ENCODE peak calls at places on chromosome 19, in six cellular contexts. One of them, this sample, is unnamed.

GRCh38 chr19:33302175-33302973 is at the start of gene CEBPA:
- DNase-seq in endothelial cell: peak
- DNase-seq in BJ: no peak
- DNase-seq in NB4: peak
- DNase-seq in fibroblast of lung: peak
- DNase-seq in fibroblast of the aortic adventitia: peak
- DNase-seq in this sample: peak

GRCh38 chr19:34474233-34474989 is 7.1 kb upstream of the WTIP start:
- DNase-seq in endothelial cell: no peak
- DNase-seq in BJ: no peak
- DNase-seq in NB4: no peak
- DNase-seq in fibroblast of lung: peak
- DNase-seq in fibroblast of the aortic adventitia: no peak
- DNase-seq in this sample: peak

GRCh38 chr19:7851623-7852500 is 21.8 kb downstream of the EVI5L start:
- DNase-seq in endothelial cell: no peak
- DNase-seq in BJ: no peak
- DNase-seq in NB4: no peak
- DNase-seq in fibroblast of lung: no peak
- DNase-seq in fibroblast of the aortic adventitia: no peak
- DNase-seq in this sample: no peak

GRCh38 chr19:7911509-7912143 is 3.0 kb upstream of the TGFBR3L start:
- DNase-seq in endothelial cell: no peak
- DNase-seq in BJ: no peak
- DNase-seq in NB4: no peak
- DNase-seq in fibroblast of lung: no peak
- DNase-seq in fibroblast of the aortic adventitia: no peak
- DNase-seq in this sample: no peak

GRCh38 chr19:41226053-41226873 is 7.2 kb downstream of the AXL start:
- DNase-seq in endothelial cell: peak
- DNase-seq in BJ: peak
- DNase-seq in NB4: peak
- DNase-seq in fibroblast of lung: peak
- DNase-seq in fibroblast of the aortic adventitia: peak
- DNase-seq in this sample: peak

GRCh38 chr19:1975081-1975480 is 34.1 kb downstream of the CSNK1G2 start:
- DNase-seq in endothelial cell: no peak
- DNase-seq in BJ: no peak
- DNase-seq in NB4: no peak
- DNase-seq in fibroblast of lung: no peak
- DNase-seq in fibroblast of the aortic adventitia: peak
- DNase-seq in this sample: peak

GRCh38 chr19:33724723-33725060 is 72.0 kb upstream of the KCTD15 start:
- DNase-seq in endothelial cell: no peak
- DNase-seq in BJ: no peak
- DNase-seq in NB4: no peak
- DNase-seq in fibroblast of lung: no peak
- DNase-seq in fibroblast of the aortic adventitia: no peak
- DNase-seq in this sample: no peak

GRCh38 chr19:55118401-55118991 is 1.1 kb upstream of the PPP1R12C start:
- DNase-seq in endothelial cell: peak
- DNase-seq in BJ: no peak
- DNase-seq in NB4: peak
- DNase-seq in fibroblast of lung: no peak
- DNase-seq in fibroblast of the aortic adventitia: no peak
- DNase-seq in this sample: no peak

GRCh38 chr19:5067666-5068065 is 98.8 kb downstream of the KDM4B start:
- DNase-seq in endothelial cell: no peak
- DNase-seq in BJ: no peak
- DNase-seq in NB4: no peak
- DNase-seq in fibroblast of lung: no peak
- DNase-seq in fibroblast of the aortic adventitia: no peak
- DNase-seq in this sample: no peak

GRCh38 chr19:39402417-39403297 is 4.0 kb upstream of the ZFP36 start:
- DNase-seq in endothelial cell: peak
- DNase-seq in BJ: peak
- DNase-seq in NB4: peak
- DNase-seq in fibroblast of lung: peak
- DNase-seq in fibroblast of the aortic adventitia: peak
- DNase-seq in this sample: peak
- TF ChIP-seq CTCF in endothelial cell: no peak
- TF ChIP-seq CTCF in BJ: no peak
- TF ChIP-seq CTCF in NB4: no peak
- TF ChIP-seq CTCF in fibroblast of lung: no peak
- TF ChIP-seq CTCF in fibroblast of the aortic adventitia: no peak
- TF ChIP-seq CTCF in this sample: no peak

GRCh38 chr19:948842-949496 is 23.1 kb downstream of the ARID3A start:
- DNase-seq in endothelial cell: no peak
- DNase-seq in BJ: no peak
- DNase-seq in NB4: no peak
- DNase-seq in fibroblast of lung: no peak
- DNase-seq in fibroblast of the aortic adventitia: no peak
- DNase-seq in this sample: no peak

GRCh38 chr19:947707-948533 is 22.1 kb downstream of the ARID3A start:
- DNase-seq in endothelial cell: no peak
- DNase-seq in BJ: no peak
- DNase-seq in NB4: peak
- DNase-seq in fibroblast of lung: no peak
- DNase-seq in fibroblast of the aortic adventitia: no peak
- DNase-seq in this sample: no peak

GRCh38 chr19:944663-945241 is 18.9 kb downstream of the ARID3A start:
- DNase-seq in endothelial cell: no peak
- DNase-seq in BJ: no peak
- DNase-seq in NB4: no peak
- DNase-seq in fibroblast of lung: no peak
- DNase-seq in fibroblast of the aortic adventitia: no peak
- DNase-seq in this sample: no peak

GRCh38 chr19:945401-946252 is 19.8 kb downstream of the ARID3A start:
- DNase-seq in endothelial cell: no peak
- DNase-seq in BJ: no peak
- DNase-seq in NB4: no peak
- DNase-seq in fibroblast of lung: no peak
- DNase-seq in fibroblast of the aortic adventitia: no peak
- DNase-seq in this sample: no peak

GRCh38 chr19:947090-947706 is 21.4 kb downstream of the ARID3A start:
- DNase-seq in endothelial cell: no peak
- DNase-seq in BJ: no peak
- DNase-seq in NB4: no peak
- DNase-seq in fibroblast of lung: no peak
- DNase-seq in fibroblast of the aortic adventitia: no peak
- DNase-seq in this sample: no peak
- TF ChIP-seq CTCF in endothelial cell: no peak
- TF ChIP-seq CTCF in BJ: no peak
- TF ChIP-seq CTCF in NB4: no peak
- TF ChIP-seq CTCF in fibroblast of lung: no peak
- TF ChIP-seq CTCF in fibroblast of the aortic adventitia: no peak
- TF ChIP-seq CTCF in this sample: no peak

GRCh38 chr19:50720921-50721291 is 1.3 kb upstream of the SHANK1 start:
- DNase-seq in endothelial cell: no peak
- DNase-seq in BJ: no peak
- DNase-seq in NB4: peak
- DNase-seq in fibroblast of lung: no peak
- DNase-seq in fibroblast of the aortic adventitia: peak
- DNase-seq in this sample: peak
- TF ChIP-seq CTCF in endothelial cell: no peak
- TF ChIP-seq CTCF in BJ: peak
- TF ChIP-seq CTCF in NB4: peak
- TF ChIP-seq CTCF in fibroblast of lung: no peak
- TF ChIP-seq CTCF in fibroblast of the aortic adventitia: no peak
- TF ChIP-seq CTCF in this sample: peak

DNA sequence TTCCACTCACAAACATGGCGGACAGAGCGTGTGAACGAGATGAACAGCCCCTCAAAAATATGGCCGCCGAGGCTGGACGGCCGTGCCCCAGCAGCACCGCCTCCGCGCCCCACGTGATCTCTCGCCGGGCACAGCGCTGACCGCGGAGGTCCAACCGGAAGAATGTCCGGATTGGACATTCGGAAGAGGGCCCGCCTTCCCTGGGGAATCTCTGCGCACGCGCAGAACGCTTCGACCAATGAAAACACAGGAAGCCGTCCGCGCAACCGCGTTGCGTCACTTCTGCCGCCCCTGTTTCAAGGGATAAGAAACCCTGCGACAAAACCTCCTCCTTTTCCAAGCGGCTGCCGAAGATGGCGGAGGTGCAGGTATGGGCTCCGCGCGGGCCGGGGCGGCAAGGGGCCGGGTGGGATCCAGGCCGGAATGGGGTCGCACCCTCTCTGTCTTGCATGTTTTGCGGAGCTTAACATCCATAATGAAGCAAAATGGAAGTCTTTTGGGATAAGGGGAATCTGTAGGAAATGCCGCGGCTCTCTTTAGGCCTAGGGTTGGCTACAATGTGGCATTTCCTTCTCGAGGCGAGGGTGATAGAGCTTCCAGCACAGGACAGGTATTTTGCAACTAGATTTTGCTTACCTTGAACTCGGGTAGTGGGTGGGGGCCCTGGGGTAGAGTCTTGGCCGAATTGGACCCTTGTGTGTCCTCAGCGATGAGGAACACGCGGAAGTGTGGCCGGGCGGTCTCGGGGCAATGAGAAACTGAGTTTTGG is at the start of gene RPL13A:
- DNase-seq in endothelial cell: peak
- DNase-seq in BJ: peak
- DNase-seq in NB4: peak
- DNase-seq in fibroblast of lung: peak
- DNase-seq in fibroblast of the aortic adventitia: peak
- DNase-seq in this sample: peak
- TF ChIP-seq CTCF in endothelial cell: no peak
- TF ChIP-seq CTCF in BJ: no peak
- TF ChIP-seq CTCF in NB4: no peak
- TF ChIP-seq CTCF in fibroblast of lung: no peak
- TF ChIP-seq CTCF in fibroblast of the aortic adventitia: no peak
- TF ChIP-seq CTCF in this sample: no peak

GRCh38 chr19:48381178-48381950 is 10.0 kb downstream of the KDELR1 start:
- DNase-seq in endothelial cell: no peak
- DNase-seq in BJ: no peak
- DNase-seq in NB4: no peak
- DNase-seq in fibroblast of lung: no peak
- DNase-seq in fibroblast of the aortic adventitia: no peak
- DNase-seq in this sample: no peak
- TF ChIP-seq CTCF in endothelial cell: no peak
- TF ChIP-seq CTCF in BJ: no peak
- TF ChIP-seq CTCF in NB4: peak
- TF ChIP-seq CTCF in fibroblast of lung: no peak
- TF ChIP-seq CTCF in fibroblast of the aortic adventitia: no peak
- TF ChIP-seq CTCF in this sample: no peak

DNA sequence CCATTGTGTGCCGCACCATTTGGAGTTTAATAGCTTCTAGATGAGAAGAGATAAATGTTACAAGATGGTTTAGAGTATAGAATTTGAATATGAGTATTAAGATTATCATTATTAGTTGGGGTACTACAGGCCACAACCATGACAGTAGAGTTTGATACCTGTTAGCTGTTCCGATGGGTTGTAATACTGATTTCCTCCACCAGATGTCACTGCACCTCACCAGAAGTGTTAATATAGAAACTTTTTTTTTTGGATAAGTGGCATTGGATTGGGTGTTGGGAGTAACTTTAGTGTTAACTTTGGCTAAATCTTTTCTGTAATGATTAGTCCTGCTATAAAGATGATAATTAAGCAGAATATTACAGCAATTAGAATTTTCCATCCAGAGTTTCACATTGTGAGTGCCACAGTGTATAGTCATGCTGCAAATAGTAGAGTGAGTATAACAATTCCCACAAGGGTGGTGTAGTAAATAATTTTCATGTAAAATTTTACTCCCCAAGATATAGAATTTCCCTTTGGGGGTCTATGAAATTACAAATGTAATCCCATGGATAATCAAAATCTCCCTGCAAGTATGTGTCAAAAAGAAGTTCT is 56.3 kb downstream of the PSG3 start:
- DNase-seq in endothelial cell: no peak
- DNase-seq in BJ: no peak
- DNase-seq in NB4: peak
- DNase-seq in fibroblast of lung: peak
- DNase-seq in fibroblast of the aortic adventitia: peak
- DNase-seq in this sample: peak
- TF ChIP-seq CTCF in endothelial cell: peak
- TF ChIP-seq CTCF in BJ: peak
- TF ChIP-seq CTCF in NB4: peak
- TF ChIP-seq CTCF in fibroblast of lung: peak
- TF ChIP-seq CTCF in fibroblast of the aortic adventitia: peak
- TF ChIP-seq CTCF in this sample: peak

GRCh38 chr19:13152356-13152853 is 2.2 kb downstream of the IER2 start:
- DNase-seq in endothelial cell: no peak
- DNase-seq in BJ: no peak
- DNase-seq in NB4: no peak
- DNase-seq in fibroblast of lung: no peak
- DNase-seq in fibroblast of the aortic adventitia: no peak
- DNase-seq in this sample: no peak

GRCh38 chr19:13154911-13155471 is 4.8 kb downstream of the IER2 start:
- DNase-seq in endothelial cell: peak
- DNase-seq in BJ: no peak
- DNase-seq in NB4: peak
- DNase-seq in fibroblast of lung: peak
- DNase-seq in fibroblast of the aortic adventitia: peak
- DNase-seq in this sample: peak

GRCh38 chr19:13152854-13153626 is 2.8 kb downstream of the IER2 start:
- DNase-seq in endothelial cell: peak
- DNase-seq in BJ: peak
- DNase-seq in NB4: peak
- DNase-seq in fibroblast of lung: peak
- DNase-seq in fibroblast of the aortic adventitia: peak
- DNase-seq in this sample: peak

GRCh38 chr19:13154241-13154778 is 4.1 kb downstream of the IER2 start:
- DNase-seq in endothelial cell: peak
- DNase-seq in BJ: peak
- DNase-seq in NB4: peak
- DNase-seq in fibroblast of lung: peak
- DNase-seq in fibroblast of the aortic adventitia: peak
- DNase-seq in this sample: peak

DNA sequence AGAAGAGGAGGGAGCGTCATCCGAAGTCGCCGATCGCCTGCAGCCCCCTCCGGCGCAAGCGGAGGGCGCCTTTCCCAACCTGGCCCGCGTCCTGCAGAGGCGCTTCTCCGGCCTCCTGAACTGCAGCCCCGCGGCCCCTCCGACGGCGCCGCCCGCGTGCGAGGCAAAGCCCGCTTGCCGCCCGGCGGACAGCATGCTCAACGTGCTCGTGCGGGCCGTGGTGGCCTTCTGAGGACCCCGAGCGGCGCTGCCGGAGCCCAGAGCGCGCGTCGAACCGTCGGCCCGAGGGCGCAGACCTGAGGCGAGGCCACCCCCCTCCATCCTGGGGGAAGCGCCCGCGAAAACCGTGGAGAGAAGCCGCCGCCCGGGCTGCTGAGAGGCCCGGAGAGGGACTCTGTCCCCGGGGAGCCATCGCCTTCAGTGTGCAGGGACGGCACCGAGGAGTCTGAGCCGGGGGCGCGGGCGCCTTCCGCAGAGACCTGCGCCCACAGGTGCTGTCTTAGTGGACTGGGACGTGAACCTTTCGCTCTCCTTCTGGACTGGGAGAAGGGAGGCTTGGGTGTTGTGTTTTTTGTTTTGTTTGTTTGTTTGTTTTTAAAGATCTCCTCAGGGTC is 3.5 kb downstream of the IER2 start:
- DNase-seq in endothelial cell: peak
- DNase-seq in BJ: no peak
- DNase-seq in NB4: peak
- DNase-seq in fibroblast of lung: peak
- DNase-seq in fibroblast of the aortic adventitia: peak
- DNase-seq in this sample: no peak
- TF ChIP-seq CTCF in endothelial cell: no peak
- TF ChIP-seq CTCF in BJ: peak
- TF ChIP-seq CTCF in NB4: no peak
- TF ChIP-seq CTCF in fibroblast of lung: no peak
- TF ChIP-seq CTCF in fibroblast of the aortic adventitia: no peak
- TF ChIP-seq CTCF in this sample: no peak

This sample was measured in IMR-90.